ENCODE peak calls at places on chromosomes 4 and X, in eight cellular contexts. A, D, Q, R, C, S, E and X are unnamed samples.
A peak's percentile ranks its signal among the peaks of the same experiment; 100 is the strongest.

GRCh38 chr4:7151668-7152227 is 40.6 kb upstream of the SORCS2 start:
- DNase-seq in D (no peak), Q (no peak), A (no peak), R (no peak), C (no peak), S (no peak), E (no peak), X (no peak)

GRCh38 chrX:142156567-142156966 is 48.5 kb downstream of the MAGEC2 start:
- DNase-seq in A (no peak), D (no peak), Q (no peak), C (no peak), S (no peak), E (no peak), R (no peak), X (no peak)

GRCh38 chrX:81259008-81259713 is 57.3 kb downstream of the SH3BGRL start:
- DNase-seq in S (peak; percentile 15), Q (no peak), C (no peak), D (no peak), R (peak; percentile 18), E (no peak), A (peak; percentile 67), X (no peak)

GRCh38 chrX:155864655-155865054 is 16.5 kb upstream of the VAMP7 start:
- DNase-seq in C (no peak), R (no peak), D (no peak), S (no peak), E (no peak), Q (no peak), A (no peak), X (no peak)

GRCh38 chrX:9182041-9182440 is 148.1 kb upstream of the FAM9B start:
- DNase-seq in E (no peak), S (no peak), Q (no peak), A (peak; percentile 59), C (no peak), D (no peak), R (no peak), X (no peak)

GRCh38 chrX:66632473-66632872 is 6.4 kb downstream of the EDA2R start:
- DNase-seq in D (no peak), A (peak; percentile 28), E (no peak), C (no peak), Q (no peak), S (no peak), R (no peak), X (no peak)

GRCh38 chrX:38004046-38004445 is 2.3 kb upstream of the SYTL5 start:
- DNase-seq in S (no peak), E (no peak), R (no peak), D (no peak), C (no peak), Q (no peak), A (no peak), X (no peak)

GRCh38 chrX:109952050-109952449 is 50.9 kb upstream of the TMEM164 start:
- DNase-seq in R (no peak), E (no peak), D (no peak), Q (no peak), C (no peak), A (no peak), S (no peak), X (no peak)

GRCh38 chrX:68193786-68194185 is 239.5 kb downstream of the OPHN1 start:
- DNase-seq in S (no peak), R (no peak), E (no peak), D (no peak), C (no peak), Q (no peak), A (no peak), X (no peak)

GRCh38 chr4:3401436-3402171 is 40.2 kb upstream of the HGFAC start:
- DNase-seq in R (peak; percentile 24), E (peak; percentile 19), Q (no peak), A (no peak), D (no peak), S (no peak), C (no peak), X (no peak)

GRCh38 chr4:91620952-91621351 is 682.8 kb upstream of the GRID2 start:
- DNase-seq in R (no peak), S (no peak), E (no peak), D (no peak), Q (no peak), C (no peak), A (no peak), X (no peak)

GRCh38 chr4:54647070-54647469 is 10.7 kb upstream of the KIT start:
- DNase-seq in S (no peak), Q (no peak), C (no peak), R (no peak), D (no peak), E (no peak), A (no peak), X (no peak)

GRCh38 chrX:150361070-150361776 is 1.9 kb upstream of the MAMLD1 start:
- DNase-seq in S (no peak), R (no peak), Q (no peak), A (peak; percentile 26), E (no peak), C (no peak), D (peak; percentile 20), X (peak; percentile 28)
- TF ChIP-seq CTCF in S (no peak), R (peak; percentile 33), Q (no peak), A (peak; percentile 32), E (peak; percentile 20), C (no peak), D (no peak), X (no peak)

GRCh38 chrX:137823257-137823656 is 257.3 kb downstream of the ZIC3 start:
- DNase-seq in S (no peak), E (no peak), Q (no peak), D (no peak), R (no peak), A (no peak), C (no peak), X (no peak)
- TF ChIP-seq CTCF in S (no peak), E (no peak), Q (no peak), D (peak; percentile 36), R (peak; percentile 29), A (no peak), C (no peak), X (no peak)

GRCh38 chrX:125205084-125205917 is 114.4 kb upstream of the TEX13C start:
- DNase-seq in C (peak; percentile 49), E (no peak), Q (no peak), R (peak; percentile 22), D (peak; percentile 63), A (no peak), S (no peak), X (no peak)
- TF ChIP-seq CTCF in C (no peak), E (no peak), Q (no peak), R (no peak), D (no peak), A (no peak), S (peak; percentile 3), X (no peak)

DNA sequence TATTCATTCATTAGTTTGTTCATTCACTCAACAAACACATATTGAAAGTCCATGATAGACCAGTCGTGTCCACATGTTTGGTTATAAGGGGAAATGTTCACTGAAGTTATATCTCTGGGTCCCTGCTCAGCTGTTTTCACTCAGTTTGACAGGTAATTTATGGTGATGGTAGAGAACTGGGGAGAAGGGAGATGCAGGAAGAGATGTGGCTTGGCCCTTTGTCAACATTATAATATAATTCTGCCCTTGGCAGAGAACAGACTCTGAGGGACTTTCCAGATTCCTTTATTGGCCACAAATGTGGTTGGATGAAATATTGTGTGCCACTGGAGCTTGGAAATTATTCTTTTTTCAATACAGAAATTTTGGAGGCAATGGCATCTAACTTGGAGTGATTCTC is 50.0 kb downstream of the OSTC start:
- DNase-seq in A (peak; percentile 10), D (no peak), S (peak; percentile 22), R (no peak), Q (no peak), E (peak; percentile 19), C (no peak), X (no peak)
- TF ChIP-seq CTCF in A (no peak), D (no peak), S (no peak), R (no peak), Q (no peak), E (no peak), C (no peak), X (no peak)

DNA sequence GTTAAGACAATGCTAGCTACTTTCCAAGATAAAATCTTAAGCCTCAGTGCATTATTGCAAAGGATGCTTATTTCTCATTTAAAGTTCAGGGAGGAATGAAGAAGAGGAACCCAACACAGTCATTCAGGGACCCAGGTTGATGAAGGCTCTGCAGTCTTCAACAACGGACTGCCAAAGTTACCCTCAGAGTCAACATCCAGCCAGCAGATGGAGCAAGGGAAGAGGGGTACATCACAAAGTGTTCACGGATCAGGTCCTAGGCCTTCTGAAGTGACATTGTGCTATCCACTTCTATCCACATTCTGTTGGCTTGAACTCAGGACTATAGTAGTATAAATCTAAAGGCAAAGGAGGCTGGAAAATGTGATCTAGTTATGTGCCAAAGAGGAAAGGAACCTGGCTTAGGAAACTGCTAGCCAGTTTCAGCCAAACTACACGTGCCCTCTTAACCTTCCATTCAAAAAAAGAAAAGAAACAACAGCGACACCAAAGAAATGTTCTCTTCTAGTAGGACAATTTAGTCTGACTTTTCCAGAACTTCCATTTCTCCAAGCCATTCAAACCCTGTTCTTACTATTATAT is 28.8 kb downstream of the NKX6-1 start:
- DNase-seq in S (no peak), C (no peak), E (no peak), Q (no peak), A (no peak), R (no peak), D (peak; percentile 25), X (no peak)
- TF ChIP-seq CTCF in S (peak; percentile 18), C (no peak), E (peak; percentile 28), Q (no peak), A (no peak), R (peak; percentile 41), D (no peak), X (no peak)

GRCh38 chrX:40388441-40388840 is 192.3 kb upstream of the ATP6AP2 start:
- DNase-seq in D (no peak), A (no peak), R (no peak), C (no peak), E (no peak), Q (no peak), S (no peak), X (no peak)

GRCh38 chrX:40380649-40381488 is 199.9 kb upstream of the ATP6AP2 start:
- DNase-seq in R (no peak), Q (no peak), E (no peak), C (no peak), D (no peak), S (no peak), A (no peak), X (no peak)

GRCh38 chrX:40383360-40383759 is 197.4 kb upstream of the ATP6AP2 start:
- DNase-seq in Q (no peak), S (no peak), D (no peak), A (no peak), C (no peak), E (no peak), R (no peak), X (no peak)

GRCh38 chrX:40389555-40389954 is 191.2 kb upstream of the ATP6AP2 start:
- DNase-seq in E (no peak), Q (no peak), C (no peak), S (no peak), A (no peak), R (no peak), D (no peak), X (no peak)

DNA sequence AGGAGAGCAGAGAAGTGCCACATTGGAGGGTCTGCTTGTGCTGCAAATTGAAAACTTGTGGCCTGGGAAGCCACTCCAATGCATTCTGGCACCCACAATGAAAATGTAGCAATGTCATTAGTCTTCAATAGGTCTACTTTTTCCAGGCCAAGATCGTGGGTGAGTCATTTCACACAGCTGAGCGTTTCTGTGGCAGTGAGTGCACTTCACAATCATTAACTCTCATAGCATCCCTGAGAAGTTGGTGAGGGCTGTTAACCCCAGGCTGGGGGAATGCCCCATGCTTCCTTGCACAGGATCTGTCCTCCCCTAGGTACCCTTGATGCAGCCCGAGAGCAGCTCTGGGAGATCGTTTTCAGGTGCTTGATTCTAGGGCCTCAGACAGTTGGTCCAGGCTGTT is 196.8 kb upstream of the ATP6AP2 start:
- DNase-seq in Q (no peak), S (no peak), C (no peak), E (no peak), D (no peak), A (no peak), R (no peak), X (no peak)
- TF ChIP-seq CTCF in Q (no peak), S (no peak), C (no peak), E (no peak), D (no peak), A (no peak), R (no peak), X (no peak)